ENCODE peak calls at places on chromosomes 1 and 21, in four cellular contexts. F, O, A and B are unnamed samples.
A peak's percentile ranks its signal among the peaks of the same experiment; 100 is the strongest.

GRCh38 chr1:240099748-240100147 is 8.1 kb downstream of the FMN2 start:
- DNase-seq in F (no peak), O (no peak), A (no peak), B (no peak)

GRCh38 chr21:44998086-44998620 is 58.3 kb downstream of the SLX9 start:
- DNase-seq in F (no peak), O (no peak), A (no peak), B (no peak)

GRCh38 chr1:39973503-39974135 is 18.7 kb downstream of the MFSD2A start:
- DNase-seq in F (no peak), O (peak; percentile 86), A (peak; percentile 63), B (peak; percentile 88)

GRCh38 chr1:208206092-208206698 is 38.0 kb downstream of the PLXNA2 start:
- DNase-seq in F (no peak), O (no peak), A (no peak), B (no peak)

GRCh38 chr1:24503003-24503751 is 541 bp downstream of the RCAN3 start:
- DNase-seq in F (no peak), O (peak; percentile 48), A (no peak), B (peak; percentile 45)

GRCh38 chr1:152516082-152516481 is 1.8 kb downstream of the CRCT1 start:
- DNase-seq in F (no peak), O (no peak), A (no peak), B (peak; percentile 16)

GRCh38 chr1:178541396-178541795 is 28.5 kb downstream of the TEX35 start:
- DNase-seq in F (no peak), O (no peak), A (no peak), B (no peak)

GRCh38 chr1:200979574-200980451 is 43.7 kb downstream of the KIF21B start:
- DNase-seq in F (no peak), O (peak; percentile 77), A (peak; percentile 4), B (peak; percentile 87)

GRCh38 chr1:234468580-234468979 is 10.4 kb downstream of the TARBP1 start:
- DNase-seq in F (no peak), O (no peak), A (no peak), B (no peak)

GRCh38 chr1:13699936-13700520 is at the start of gene PRDM2:
- DNase-seq in F (no peak), O (peak; percentile 88), A (peak; percentile 57), B (peak; percentile 55)

DNA sequence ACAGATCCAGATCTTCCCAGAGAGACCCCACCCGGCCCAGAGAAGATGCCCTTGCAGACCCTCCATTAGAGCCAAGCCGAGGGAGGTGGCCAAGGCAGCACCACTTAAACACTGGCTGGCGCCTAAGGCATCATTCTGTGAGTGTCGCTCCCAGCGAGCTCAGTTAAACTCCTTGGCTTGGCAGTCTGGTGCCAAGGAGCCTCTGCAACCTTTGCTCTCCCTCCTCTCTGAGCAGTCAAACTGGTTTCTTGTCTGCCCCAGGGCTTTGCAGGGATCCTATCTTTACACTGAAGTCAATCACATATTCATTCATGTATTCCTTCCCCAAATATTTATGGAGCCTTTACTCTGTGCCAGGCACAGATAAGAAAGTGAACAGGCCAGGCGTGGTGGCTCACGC is 10.6 kb downstream of the SLC9A1 start:
- DNase-seq in F (no peak), O (no peak), A (no peak), B (no peak)
- H3K27ac ChIP-seq in F (no peak overlapping the region), O (peak overlapping the region; percentile 56), A (no peak overlapping the region), B (no peak overlapping the region)

GRCh38 chr1:91015358-91015780 is 6.5 kb downstream of the ZNF644 start:
- DNase-seq in F (no peak), O (no peak), A (no peak), B (no peak)

GRCh38 chr1:91012196-91012595 is 9.6 kb downstream of the ZNF644 start:
- DNase-seq in F (no peak), O (no peak), A (no peak), B (peak; percentile 48)

GRCh38 chr1:91013302-91013701 is 8.5 kb downstream of the ZNF644 start:
- DNase-seq in F (no peak), O (no peak), A (no peak), B (no peak)

GRCh38 chr1:91015794-91016550 is 5.9 kb downstream of the ZNF644 start:
- DNase-seq in F (no peak), O (no peak), A (no peak), B (no peak)

GRCh38 chr1:91014475-91014874 is 7.4 kb downstream of the ZNF644 start:
- DNase-seq in F (no peak), O (no peak), A (no peak), B (no peak)
- H4K20me1 ChIP-seq in F (no peaks in the 10 kb centered on the region), O (peaks cover 81% of the 10 kb centered on the region), A (peaks cover 8% of the 10 kb centered on the region), B (peaks cover 44% of the 10 kb centered on the region)

GRCh38 chr1:10457910-10458309 is 8.1 kb downstream of the CORT start:
- DNase-seq in F (no peak), O (no peak), A (peak; percentile 48), B (no peak)
- TF ChIP-seq POLR2AphosphoS5 in F (no peak), O (peak; percentile 10), A (no peak), B (no peak)

GRCh38 chr1:93516164-93516563 is 68.2 kb downstream of the FNBP1L start:
- DNase-seq in F (peak; percentile 12), O (no peak), A (no peak), B (peak; percentile 24)

GRCh38 chr1:93522721-93523120 is 74.8 kb downstream of the FNBP1L start:
- DNase-seq in F (no peak), O (no peak), A (peak; percentile 86), B (no peak)

GRCh38 chr1:93518516-93518915 is 70.6 kb downstream of the FNBP1L start:
- DNase-seq in F (no peak), O (no peak), A (no peak), B (no peak)

GRCh38 chr1:93521618-93522017 is 73.7 kb downstream of the FNBP1L start:
- DNase-seq in F (no peak), O (no peak), A (no peak), B (no peak)

GRCh38 chr1:93519196-93519825 is 71.4 kb downstream of the FNBP1L start:
- DNase-seq in F (no peak), O (no peak), A (no peak), B (no peak)
- H3K27ac ChIP-seq in F (no peak overlapping the region), O (no peak overlapping the region), A (no peak overlapping the region), B (no peak overlapping the region)

DNA sequence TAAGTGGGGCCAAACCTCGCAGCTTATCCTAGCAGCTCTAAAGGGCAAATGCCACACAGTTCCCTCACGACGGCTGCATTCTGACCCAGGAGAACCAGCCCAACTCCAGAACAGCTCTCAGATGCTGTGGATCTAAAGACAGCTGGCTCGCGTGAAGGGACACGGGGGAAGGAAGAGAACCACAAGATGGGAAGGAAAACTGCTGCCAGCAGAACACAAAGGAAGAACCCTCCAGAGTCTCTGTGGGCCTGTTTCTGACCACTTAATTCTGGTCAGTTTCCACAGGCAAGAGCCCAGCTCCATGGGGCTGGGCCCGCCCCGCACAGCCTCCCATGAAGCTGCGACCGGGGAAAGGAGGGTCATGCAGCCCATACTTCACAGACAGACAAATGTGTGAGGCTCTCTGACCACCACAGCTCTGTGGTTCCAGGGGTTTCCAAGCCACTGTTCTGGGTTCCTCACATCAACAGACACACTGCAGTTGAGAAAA is 61.1 kb downstream of the SLC45A1 start:
- DNase-seq in F (no peak), O (no peak), A (no peak), B (no peak)
- H4K20me1 ChIP-seq in F (peaks cover 2% of the 10 kb centered on the region), O (peaks cover 34% of the 10 kb centered on the region), A (no peaks in the 10 kb centered on the region), B (peaks cover 61% of the 10 kb centered on the region)

GRCh38 chr1:226452981-226453380 is 45.1 kb upstream of the PARP1 start:
- DNase-seq in F (no peak), O (no peak), A (no peak), B (no peak)
- TF ChIP-seq POLR2AphosphoS5 in F (no peak), O (no peak), A (no peak), B (no peak)

DNA sequence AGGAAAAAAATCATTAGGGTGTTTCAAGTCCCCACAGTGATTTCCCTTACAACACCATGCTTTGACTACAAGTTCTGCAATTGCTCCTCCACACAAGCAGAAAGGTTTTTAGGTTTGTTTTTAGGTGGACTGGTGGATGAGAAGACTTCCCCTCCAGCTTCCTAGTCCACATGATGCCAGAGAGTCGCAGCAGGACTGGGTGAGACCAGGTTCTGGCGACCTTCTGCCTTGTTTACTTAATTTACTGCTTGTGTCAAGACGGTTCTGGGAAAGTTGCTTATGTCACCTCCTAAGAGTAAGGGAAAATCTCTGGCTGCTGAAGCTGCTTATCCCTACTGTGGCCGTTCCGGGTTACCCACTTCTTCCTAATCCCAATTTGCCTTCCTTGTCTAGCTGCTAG is 76.4 kb downstream of the GLUL start:
- DNase-seq in F (no peak), O (no peak), A (no peak), B (no peak)
- H3K27ac ChIP-seq in F (no peak overlapping the region), O (no peak overlapping the region), A (no peak overlapping the region), B (no peak overlapping the region)